ENCODE peak calls at places on chromosomes 16 and 17, in ten cellular contexts. One of them, this sample, is unnamed.
A peak's percentile ranks its signal among the peaks of the same experiment; 100 is the strongest.

GRCh38 chr17:48625502-48626201 is 506 bp downstream of the HOXB9 start:
- DNase-seq in body of pancreas: peak; percentile 28
- DNase-seq in right atrium auricular region: no peak
- DNase-seq in mammary epithelial cell: peak; percentile 56
- DNase-seq in lung: no peak
- DNase-seq in psoas muscle: no peak
- DNase-seq in DND-41: no peak
- DNase-seq in Caco-2: peak; percentile 92
- DNase-seq in pancreas: no peak
- DNase-seq in endodermal cell: peak; percentile 91
- DNase-seq in this sample: peak; percentile 91

GRCh38 chr16:369866-370436 is 387 bp downstream of the MRPL28 start:
- DNase-seq in DND-41: no peak
- DNase-seq in psoas muscle: no peak
- DNase-seq in Caco-2: no peak
- DNase-seq in endodermal cell: peak; percentile 76
- DNase-seq in right atrium auricular region: no peak
- DNase-seq in pancreas: peak; percentile 35
- DNase-seq in mammary epithelial cell: peak; percentile 31
- DNase-seq in lung: no peak
- DNase-seq in body of pancreas: no peak
- DNase-seq in this sample: no peak

GRCh38 chr16:49491736-49492089 is 118.1 kb downstream of the C16orf78 start:
- DNase-seq in lung: no peak
- DNase-seq in DND-41: no peak
- DNase-seq in pancreas: peak; percentile 29
- DNase-seq in mammary epithelial cell: peak; percentile 2
- DNase-seq in right atrium auricular region: no peak
- DNase-seq in Caco-2: peak; percentile 17
- DNase-seq in psoas muscle: peak; percentile 43
- DNase-seq in endodermal cell: peak; percentile 90
- DNase-seq in body of pancreas: peak; percentile 48
- DNase-seq in this sample: no peak

GRCh38 chr17:42275527-42276358 is 448 bp downstream of the STAT5B start:
- DNase-seq in right atrium auricular region: peak; percentile 58
- DNase-seq in mammary epithelial cell: no peak
- DNase-seq in endodermal cell: peak; percentile 77
- DNase-seq in Caco-2: no peak
- DNase-seq in DND-41: peak; percentile 51
- DNase-seq in psoas muscle: no peak
- DNase-seq in body of pancreas: no peak
- DNase-seq in lung: no peak
- DNase-seq in pancreas: no peak
- DNase-seq in this sample: peak; percentile 28

GRCh38 chr16:28585674-28586073 is 11.2 kb downstream of the SULT1A2 start:
- DNase-seq in pancreas: peak; percentile 52
- DNase-seq in lung: no peak
- DNase-seq in body of pancreas: peak; percentile 68
- DNase-seq in DND-41: no peak
- DNase-seq in Caco-2: no peak
- DNase-seq in mammary epithelial cell: no peak
- DNase-seq in right atrium auricular region: no peak
- DNase-seq in endodermal cell: no peak
- DNase-seq in psoas muscle: no peak
- DNase-seq in this sample: peak; percentile 78

GRCh38 chr16:53041196-53041977 is 11.3 kb downstream of the CHD9NB start:
- DNase-seq in psoas muscle: peak; percentile 73
- DNase-seq in pancreas: peak; percentile 21
- DNase-seq in right atrium auricular region: peak; percentile 73
- DNase-seq in endodermal cell: peak; percentile 68
- DNase-seq in body of pancreas: peak; percentile 35
- DNase-seq in lung: no peak
- DNase-seq in mammary epithelial cell: peak; percentile 90
- DNase-seq in Caco-2: peak; percentile 47
- DNase-seq in DND-41: peak; percentile 65
- DNase-seq in this sample: no peak

GRCh38 chr16:24988137-24988535 is 27.0 kb downstream of the ARHGAP17 start:
- DNase-seq in right atrium auricular region: no peak
- DNase-seq in Caco-2: no peak
- DNase-seq in pancreas: no peak
- DNase-seq in DND-41: no peak
- DNase-seq in lung: no peak
- DNase-seq in psoas muscle: no peak
- DNase-seq in mammary epithelial cell: no peak
- DNase-seq in endodermal cell: no peak
- DNase-seq in body of pancreas: no peak
- DNase-seq in this sample: no peak

GRCh38 chr17:58318065-58318481 is 10.5 kb downstream of the TSPOAP1 start:
- DNase-seq in endodermal cell: peak; percentile 41
- DNase-seq in right atrium auricular region: no peak
- DNase-seq in pancreas: no peak
- DNase-seq in psoas muscle: no peak
- DNase-seq in mammary epithelial cell: no peak
- DNase-seq in DND-41: no peak
- DNase-seq in Caco-2: no peak
- DNase-seq in body of pancreas: peak; percentile 9
- DNase-seq in lung: no peak
- DNase-seq in this sample: no peak

GRCh38 chr16:30903596-30903995 is 7.2 kb downstream of the CTF1 start:
- DNase-seq in DND-41: peak; percentile 70
- DNase-seq in body of pancreas: no peak
- DNase-seq in mammary epithelial cell: no peak
- DNase-seq in lung: no peak
- DNase-seq in right atrium auricular region: no peak
- DNase-seq in psoas muscle: no peak
- DNase-seq in pancreas: no peak
- DNase-seq in endodermal cell: no peak
- DNase-seq in Caco-2: no peak
- DNase-seq in this sample: no peak

GRCh38 chr17:81483862-81484194 is 28.8 kb downstream of the ACTG1 start:
- DNase-seq in pancreas: no peak
- DNase-seq in endodermal cell: no peak
- DNase-seq in body of pancreas: no peak
- DNase-seq in mammary epithelial cell: no peak
- DNase-seq in DND-41: peak; percentile 56
- DNase-seq in lung: no peak
- DNase-seq in psoas muscle: no peak
- DNase-seq in Caco-2: no peak
- DNase-seq in right atrium auricular region: no peak
- DNase-seq in this sample: no peak

GRCh38 chr17:81482673-81483072 is 29.9 kb downstream of the ACTG1 start:
- DNase-seq in pancreas: peak; percentile 49
- DNase-seq in right atrium auricular region: no peak
- DNase-seq in endodermal cell: no peak
- DNase-seq in DND-41: peak; percentile 33
- DNase-seq in lung: no peak
- DNase-seq in Caco-2: no peak
- DNase-seq in body of pancreas: no peak
- DNase-seq in psoas muscle: no peak
- DNase-seq in mammary epithelial cell: no peak
- DNase-seq in this sample: no peak

GRCh38 chr17:81483085-81483861 is 29.3 kb downstream of the ACTG1 start:
- DNase-seq in pancreas: peak; percentile 84
- DNase-seq in mammary epithelial cell: no peak
- DNase-seq in DND-41: peak; percentile 75
- DNase-seq in endodermal cell: peak; percentile 80
- DNase-seq in body of pancreas: peak; percentile 58
- DNase-seq in psoas muscle: peak; percentile 62
- DNase-seq in Caco-2: no peak
- DNase-seq in right atrium auricular region: no peak
- DNase-seq in lung: no peak
- DNase-seq in this sample: peak; percentile 32

GRCh38 chr17:81486174-81486810 is 26.3 kb downstream of the ACTG1 start:
- DNase-seq in endodermal cell: no peak
- DNase-seq in DND-41: no peak
- DNase-seq in Caco-2: no peak
- DNase-seq in mammary epithelial cell: no peak
- DNase-seq in pancreas: no peak
- DNase-seq in psoas muscle: no peak
- DNase-seq in lung: no peak
- DNase-seq in right atrium auricular region: no peak
- DNase-seq in body of pancreas: no peak
- DNase-seq in this sample: no peak

GRCh38 chr17:81484195-81484979 is 28.2 kb downstream of the ACTG1 start:
- DNase-seq in endodermal cell: peak; percentile 99
- DNase-seq in right atrium auricular region: peak; percentile 84
- DNase-seq in Caco-2: peak; percentile 96
- DNase-seq in psoas muscle: peak; percentile 90
- DNase-seq in pancreas: peak; percentile 92
- DNase-seq in mammary epithelial cell: peak; percentile 69
- DNase-seq in lung: peak; percentile 87
- DNase-seq in body of pancreas: peak; percentile 95
- DNase-seq in DND-41: peak; percentile 91
- DNase-seq in this sample: peak; percentile 86
- TF ChIP-seq CTCF in endodermal cell: peak; percentile 99
- TF ChIP-seq CTCF in right atrium auricular region: peak; percentile 100
- TF ChIP-seq CTCF in Caco-2: peak; percentile 62
- TF ChIP-seq CTCF in psoas muscle: peak; percentile 100
- TF ChIP-seq CTCF in pancreas: peak; percentile 99
- TF ChIP-seq CTCF in mammary epithelial cell: peak; percentile 59
- TF ChIP-seq CTCF in lung: peak; percentile 99
- TF ChIP-seq CTCF in body of pancreas: peak; percentile 99
- TF ChIP-seq CTCF in DND-41: peak; percentile 93
- TF ChIP-seq CTCF in this sample: peak; percentile 99

GRCh38 chr16:89450537-89450936 is 39.8 kb downstream of the ANKRD11 start:
- DNase-seq in mammary epithelial cell: no peak
- DNase-seq in endodermal cell: no peak
- DNase-seq in lung: no peak
- DNase-seq in psoas muscle: no peak
- DNase-seq in pancreas: no peak
- DNase-seq in DND-41: no peak
- DNase-seq in right atrium auricular region: no peak
- DNase-seq in body of pancreas: no peak
- DNase-seq in Caco-2: no peak
- DNase-seq in this sample: no peak
- H3K4me1 ChIP-seq in mammary epithelial cell: peaks cover 35% of the 10 kb centered on the region
- H3K4me1 ChIP-seq in endodermal cell: peaks cover 10% of the 10 kb centered on the region
- H3K4me1 ChIP-seq in lung: peaks cover 43% of the 10 kb centered on the region
- H3K4me1 ChIP-seq in psoas muscle: peaks cover 68% of the 10 kb centered on the region
- H3K4me1 ChIP-seq in pancreas: peaks cover 37% of the 10 kb centered on the region
- H3K4me1 ChIP-seq in DND-41: peaks cover 48% of the 10 kb centered on the region
- H3K4me1 ChIP-seq in right atrium auricular region: no peaks in the 10 kb centered on the region
- H3K4me1 ChIP-seq in body of pancreas: peaks cover 87% of the 10 kb centered on the region
- H3K4me1 ChIP-seq in Caco-2: peaks cover 21% of the 10 kb centered on the region
- H3K4me1 ChIP-seq in this sample: peaks cover 14% of the 10 kb centered on the region

DNA sequence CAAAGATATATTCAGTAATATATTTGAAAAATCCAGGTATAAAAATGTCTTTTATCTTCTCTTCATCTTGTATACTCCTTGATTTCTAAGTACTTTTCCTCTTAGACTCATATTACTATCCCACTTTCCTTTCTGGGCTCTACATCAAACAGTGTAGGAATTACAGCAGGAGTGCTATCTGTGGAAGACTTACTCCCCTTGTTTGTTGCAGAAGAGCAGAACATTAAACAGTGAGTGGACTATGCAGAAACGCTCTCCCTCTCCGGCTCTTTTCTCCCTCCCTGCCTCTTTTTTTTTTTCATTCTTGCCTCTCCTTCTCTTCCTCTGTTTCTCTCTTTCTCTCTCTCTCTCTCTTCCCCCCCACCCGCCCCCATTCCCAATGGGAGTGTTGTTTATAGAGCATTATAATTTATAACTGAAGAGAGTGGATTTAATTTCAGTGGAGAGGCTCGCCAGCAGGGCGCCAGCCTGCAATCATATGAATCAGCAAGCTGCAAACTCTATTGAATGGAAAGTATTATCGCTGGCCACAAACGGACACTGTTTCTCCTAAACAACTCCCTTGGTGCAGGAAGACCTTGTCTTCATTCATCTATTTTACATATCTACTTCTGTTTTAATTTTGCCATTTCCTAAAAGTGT is 242.3 kb upstream of the TBX2 start:
- DNase-seq in mammary epithelial cell: no peak
- DNase-seq in lung: no peak
- DNase-seq in body of pancreas: no peak
- DNase-seq in psoas muscle: no peak
- DNase-seq in endodermal cell: no peak
- DNase-seq in pancreas: no peak
- DNase-seq in right atrium auricular region: no peak
- DNase-seq in DND-41: no peak
- DNase-seq in Caco-2: no peak
- DNase-seq in this sample: no peak
- TF ChIP-seq CTCF in mammary epithelial cell: no peak
- TF ChIP-seq CTCF in lung: no peak
- TF ChIP-seq CTCF in body of pancreas: no peak
- TF ChIP-seq CTCF in psoas muscle: no peak
- TF ChIP-seq CTCF in endodermal cell: no peak
- TF ChIP-seq CTCF in pancreas: no peak
- TF ChIP-seq CTCF in right atrium auricular region: no peak
- TF ChIP-seq CTCF in DND-41: no peak
- TF ChIP-seq CTCF in Caco-2: no peak
- TF ChIP-seq CTCF in this sample: no peak

GRCh38 chr17:78729636-78730035 is 52.4 kb downstream of the CYTH1 start:
- DNase-seq in pancreas: no peak
- DNase-seq in body of pancreas: no peak
- DNase-seq in endodermal cell: no peak
- DNase-seq in Caco-2: no peak
- DNase-seq in right atrium auricular region: no peak
- DNase-seq in lung: no peak
- DNase-seq in mammary epithelial cell: no peak
- DNase-seq in DND-41: no peak
- DNase-seq in psoas muscle: no peak
- DNase-seq in this sample: no peak

GRCh38 chr17:78726471-78727010 is 55.5 kb downstream of the CYTH1 start:
- DNase-seq in endodermal cell: no peak
- DNase-seq in pancreas: no peak
- DNase-seq in body of pancreas: no peak
- DNase-seq in psoas muscle: no peak
- DNase-seq in mammary epithelial cell: no peak
- DNase-seq in right atrium auricular region: no peak
- DNase-seq in Caco-2: no peak
- DNase-seq in lung: no peak
- DNase-seq in DND-41: no peak
- DNase-seq in this sample: no peak

GRCh38 chr17:78727057-78727456 is 55.0 kb downstream of the CYTH1 start:
- DNase-seq in pancreas: no peak
- DNase-seq in endodermal cell: no peak
- DNase-seq in psoas muscle: no peak
- DNase-seq in lung: no peak
- DNase-seq in Caco-2: no peak
- DNase-seq in DND-41: no peak
- DNase-seq in right atrium auricular region: no peak
- DNase-seq in mammary epithelial cell: no peak
- DNase-seq in body of pancreas: no peak
- DNase-seq in this sample: no peak

GRCh38 chr17:78727476-78728229 is 54.4 kb downstream of the CYTH1 start:
- DNase-seq in right atrium auricular region: no peak
- DNase-seq in pancreas: no peak
- DNase-seq in Caco-2: no peak
- DNase-seq in endodermal cell: no peak
- DNase-seq in psoas muscle: no peak
- DNase-seq in DND-41: no peak
- DNase-seq in body of pancreas: no peak
- DNase-seq in lung: no peak
- DNase-seq in mammary epithelial cell: no peak
- DNase-seq in this sample: no peak

DNA sequence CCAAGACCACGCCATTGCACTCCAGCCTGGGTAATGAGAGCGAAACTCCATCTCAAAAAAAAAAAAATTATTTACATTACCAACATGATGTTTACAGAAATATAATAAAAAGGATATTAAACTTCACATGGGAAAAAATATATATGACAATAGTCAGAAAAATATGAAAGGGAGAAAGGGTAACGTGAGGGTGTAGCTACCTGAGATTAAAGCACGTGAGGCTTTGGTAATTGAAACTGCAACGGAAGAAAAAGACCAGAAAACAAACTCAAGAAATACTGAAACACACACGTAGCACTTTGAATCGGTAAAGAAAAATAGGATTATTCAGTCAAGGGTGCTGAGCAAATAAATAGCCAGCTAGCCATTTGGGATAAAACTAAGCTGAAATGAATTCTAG is 53.6 kb downstream of the CYTH1 start:
- DNase-seq in mammary epithelial cell: no peak
- DNase-seq in Caco-2: no peak
- DNase-seq in pancreas: no peak
- DNase-seq in right atrium auricular region: no peak
- DNase-seq in body of pancreas: no peak
- DNase-seq in lung: no peak
- DNase-seq in DND-41: no peak
- DNase-seq in psoas muscle: no peak
- DNase-seq in endodermal cell: no peak
- DNase-seq in this sample: no peak
- H3K4me1 ChIP-seq in mammary epithelial cell: peaks cover 2% of the 10 kb centered on the region
- H3K4me1 ChIP-seq in Caco-2: peaks cover 8% of the 10 kb centered on the region
- H3K4me1 ChIP-seq in pancreas: peaks cover 5% of the 10 kb centered on the region
- H3K4me1 ChIP-seq in right atrium auricular region: no peaks in the 10 kb centered on the region
- H3K4me1 ChIP-seq in body of pancreas: peaks cover 26% of the 10 kb centered on the region
- H3K4me1 ChIP-seq in lung: peaks cover 5% of the 10 kb centered on the region
- H3K4me1 ChIP-seq in DND-41: peaks cover 23% of the 10 kb centered on the region
- H3K4me1 ChIP-seq in psoas muscle: peaks cover 84% of the 10 kb centered on the region
- H3K4me1 ChIP-seq in endodermal cell: peaks cover 37% of the 10 kb centered on the region
- H3K4me1 ChIP-seq in this sample: peaks cover 3% of the 10 kb centered on the region

This sample was measured in colonic mucosa.